ENCODE peak calls at places on chromosomes 13 and 19, in eight cellular contexts. J is IMR-90, Z is A549, P is lower leg skin, U is body of pancreas, D is NB4, C is GM23338, I is mucosa of descending colon. V is an unnamed sample.

GRCh38 chr13:39269004-39269403 is 230.7 kb downstream of the NHLRC3 start:
- DNase-seq in J (no peak), Z (no peak), P (no peak), U (no peak), D (no peak), C (no peak), I (no peak), V (no peak)

GRCh38 chr13:40348096-40348679 is 318.3 kb downstream of the FOXO1 start:
- DNase-seq in J (no peak), Z (no peak), P (no peak), U (no peak), D (no peak), C (no peak), I (no peak), V (no peak)

GRCh38 chr13:40315416-40316064 is 350.9 kb downstream of the FOXO1 start:
- DNase-seq in J (no peak), Z (no peak), P (no peak), U (peak), D (no peak), C (no peak), I (no peak), V (peak)

GRCh38 chr19:18436651-18437478 is 1.1 kb downstream of the ISYNA1 start:
- DNase-seq in J (peak), Z (peak), P (peak), U (peak), D (peak), C (peak), I (peak), V (peak)

GRCh38 chr19:45782820-45783785 is 813 bp upstream of the DMPK start:
- DNase-seq in J (peak), Z (peak), P (no peak), U (no peak), D (no peak), C (no peak), I (no peak), V (no peak)

GRCh38 chr13:33931397-33931987 is 113.5 kb downstream of the RFC3 start:
- DNase-seq in J (peak), Z (peak), P (no peak), U (no peak), D (peak), C (peak), I (no peak), V (no peak)

GRCh38 chr19:45640849-45641273 is 1.7 kb upstream of the EML2 start:
- DNase-seq in J (no peak), Z (no peak), P (peak), U (peak), D (no peak), C (peak), I (peak), V (peak)

GRCh38 chr13:109790951-109791605 is 4.7 kb upstream of the IRS2 start:
- DNase-seq in J (peak), Z (no peak), P (no peak), U (peak), D (peak), C (peak), I (no peak), V (no peak)

GRCh38 chr19:47490847-47491246 is 6.8 kb upstream of the KPTN start:
- DNase-seq in J (no peak), Z (no peak), P (no peak), U (no peak), D (no peak), C (no peak), I (no peak), V (no peak)

GRCh38 chr19:13002970-13003540 is 7.8 kb downstream of the NFIX start:
- DNase-seq in J (no peak), Z (no peak), P (no peak), U (no peak), D (no peak), C (no peak), I (peak), V (no peak)

GRCh38 chr19:43354305-43354627 is 780 bp downstream of the CD177 start:
- DNase-seq in J (no peak), Z (no peak), P (no peak), U (no peak), D (no peak), C (peak), I (no peak), V (no peak)

GRCh38 chr19:27843861-27844260 is 1369.1 kb downstream of the UQCRFS1 start:
- DNase-seq in J (no peak), Z (no peak), P (no peak), U (no peak), D (no peak), C (no peak), I (no peak), V (no peak)

GRCh38 chr19:1618157-1619093 is 13.2 kb upstream of the UQCR11 start:
- DNase-seq in J (no peak), Z (peak), P (no peak), U (peak), D (peak), C (peak), I (no peak), V (no peak)

GRCh38 chr13:113562085-113562749 is 22.3 kb upstream of the TFDP1 start:
- DNase-seq in J (peak), Z (peak), P (peak), U (no peak), D (peak), C (peak), I (no peak), V (peak)
- TF ChIP-seq CTCF in J (peak), Z (peak), P (no peak), U (peak), D (peak), C (peak), I (peak), V (peak)

GRCh38 chr13:30796833-30797601 is 61.7 kb downstream of the ALOX5AP start:
- DNase-seq in J (peak), Z (no peak), P (peak), U (no peak), D (no peak), C (no peak), I (peak), V (no peak)
- H3K4me3 ChIP-seq in J (no peak), Z (no peak), P (no peak), U (no peak), D (no peak), C (no peak), I (no peak), V (no peak)

GRCh38 chr13:44692173-44692713 is 116.1 kb upstream of the TSC22D1 start:
- DNase-seq in J (peak), Z (no peak), P (peak), U (no peak), D (peak), C (peak), I (no peak), V (no peak)
- TF ChIP-seq CTCF in J (no peak), Z (no peak), P (no peak), U (no peak), D (no peak), C (no peak), I (no peak), V (no peak)

DNA sequence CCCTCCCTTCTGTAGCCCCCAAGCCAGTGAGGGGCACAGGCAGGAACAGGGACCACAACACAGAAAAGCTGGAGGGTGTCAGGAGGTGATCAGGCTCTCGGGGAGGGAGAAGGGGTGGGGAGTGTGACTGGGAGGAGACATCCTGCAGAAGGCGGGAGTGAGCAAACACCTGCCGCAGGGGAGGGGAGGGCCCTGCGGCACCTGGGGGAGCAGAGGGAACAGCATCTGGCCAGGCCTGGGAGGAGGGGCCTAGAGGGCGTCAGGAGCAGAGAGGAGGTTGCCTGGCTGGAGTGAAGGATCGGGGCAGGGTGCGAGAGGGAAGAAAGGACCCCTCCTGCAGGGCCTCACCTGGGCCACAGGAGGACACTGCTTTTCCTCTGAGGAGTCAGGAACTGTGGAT is 4.2 kb downstream of the KLK3 start:
- DNase-seq in J (no peak), Z (no peak), P (no peak), U (peak), D (no peak), C (peak), I (peak), V (no peak)
- H3K4me3 ChIP-seq in J (no peak), Z (no peak), P (no peak), U (no peak), D (no peak), C (no peak), I (no peak), V (no peak)

DNA sequence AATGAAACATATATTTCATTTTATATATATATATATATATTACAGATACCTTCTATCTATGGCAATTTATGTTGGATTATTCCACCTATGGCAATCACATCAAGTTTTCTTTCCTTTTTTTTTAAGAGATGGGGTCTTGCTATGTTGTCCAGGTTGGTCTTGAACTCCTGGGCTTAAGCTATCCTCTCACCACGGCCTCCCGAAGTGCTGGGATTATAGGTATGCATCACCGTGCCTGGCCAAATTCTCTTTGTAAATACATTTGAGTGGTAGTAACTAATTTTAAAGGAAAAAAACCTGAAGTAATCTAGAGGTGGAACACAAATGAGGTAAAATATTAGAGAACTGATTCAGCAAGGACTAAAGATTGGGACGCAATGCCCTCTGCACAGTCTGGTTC is 21.6 kb upstream of the BRD4 start:
- DNase-seq in J (no peak), Z (no peak), P (no peak), U (no peak), D (no peak), C (no peak), I (no peak), V (no peak)
- TF ChIP-seq CTCF in J (no peak), Z (no peak), P (no peak), U (no peak), D (no peak), C (no peak), I (no peak), V (no peak)

GRCh38 chr13:48411281-48412099 is 1.4 kb downstream of the LPAR6 start:
- DNase-seq in J (peak), Z (no peak), P (no peak), U (no peak), D (peak), C (no peak), I (no peak), V (no peak)

GRCh38 chr13:48414501-48414900 is 1.6 kb upstream of the LPAR6 start:
- DNase-seq in J (no peak), Z (no peak), P (no peak), U (no peak), D (no peak), C (no peak), I (no peak), V (no peak)

GRCh38 chr13:48412100-48412556 is 785 bp downstream of the LPAR6 start:
- DNase-seq in J (peak), Z (no peak), P (no peak), U (no peak), D (peak), C (peak), I (no peak), V (no peak)

GRCh38 chr13:48412881-48413351 is at the start of gene LPAR6:
- DNase-seq in J (peak), Z (no peak), P (no peak), U (no peak), D (peak), C (peak), I (no peak), V (no peak)

GRCh38 chr13:48410199-48410598 is 2.7 kb downstream of the LPAR6 start:
- DNase-seq in J (no peak), Z (no peak), P (no peak), U (no peak), D (no peak), C (no peak), I (no peak), V (no peak)
- H3K4me3 ChIP-seq in J (no peak), Z (no peak), P (no peak), U (no peak), D (no peak), C (no peak), I (no peak), V (peak)